ENCODE peak calls at places on chromosomes 3 and 15, in five cellular contexts. I, X, F, A and T are unnamed samples.

GRCh38 chr3:105907790-105908189 is 39.0 kb upstream of the CBLB start:
- DNase-seq in I (peak; percentile 14), X (no peak), F (no peak), A (no peak), T (peak; percentile 47)

GRCh38 chr3:197749601-197750395 is at the start of gene FYTTD1:
- DNase-seq in I (peak; percentile 86), X (peak; percentile 77), F (peak; percentile 97), A (peak; percentile 84), T (peak; percentile 88)

GRCh38 chr15:74340139-74340538 is 27.3 kb downstream of the CYP11A1 start:
- DNase-seq in I (no peak), X (no peak), F (peak; percentile 44), A (no peak), T (peak; percentile 29)

GRCh38 chr3:127590282-127590592 is 296 bp downstream of the TPRA1 start:
- DNase-seq in I (no peak), X (no peak), F (no peak), A (no peak), T (no peak)

GRCh38 chr3:13621381-13622221 is 72.7 kb downstream of the FBLN2 start:
- DNase-seq in I (no peak), X (no peak), F (peak; percentile 18), A (no peak), T (no peak)

GRCh38 chr3:61580982-61581654 is 19.7 kb downstream of the PTPRG start:
- DNase-seq in I (no peak), X (no peak), F (no peak), A (no peak), T (no peak)

GRCh38 chr3:141405025-141405424 is 36.7 kb downstream of the ZBTB38 start:
- DNase-seq in I (peak; percentile 65), X (no peak), F (peak; percentile 77), A (peak; percentile 82), T (peak; percentile 82)

GRCh38 chr3:114144909-114145688 is 33.8 kb downstream of the DRD3 start:
- DNase-seq in I (peak; percentile 95), X (no peak), F (peak; percentile 95), A (peak; percentile 94), T (peak; percentile 93)

GRCh38 chr15:40441736-40442531 is 1.2 kb downstream of the BAHD1 start:
- DNase-seq in I (no peak), X (no peak), F (peak; percentile 45), A (no peak), T (no peak)

GRCh38 chr15:92079047-92079446 is 225.5 kb downstream of the SLCO3A1 start:
- DNase-seq in I (no peak), X (no peak), F (no peak), A (no peak), T (peak; percentile 22)

GRCh38 chr15:64460737-64461576 is 579 bp downstream of the ZNF609 start:
- DNase-seq in I (peak; percentile 86), X (peak; percentile 84), F (peak; percentile 90), A (peak; percentile 81), T (peak; percentile 83)

GRCh38 chr3:156044634-156044975 is 75.8 kb upstream of the KCNAB1 start:
- DNase-seq in I (no peak), X (no peak), F (no peak), A (no peak), T (no peak)

GRCh38 chr3:135736740-135737139 is 228.8 kb upstream of the PPP2R3A start:
- DNase-seq in I (no peak), X (no peak), F (no peak), A (peak; percentile 5), T (no peak)

GRCh38 chr3:98778852-98779379 is 15.8 kb downstream of the ST3GAL6 start:
- DNase-seq in I (peak; percentile 99), X (no peak), F (peak; percentile 77), A (peak; percentile 95), T (peak; percentile 99)

GRCh38 chr15:62469874-62470688 is 305.0 kb upstream of the C2CD4B start:
- DNase-seq in I (peak; percentile 36), X (no peak), F (peak; percentile 87), A (peak; percentile 90), T (peak; percentile 77)

GRCh38 chr15:29638781-29639180 is 183.5 kb downstream of the TJP1 start:
- DNase-seq in I (peak; percentile 27), X (no peak), F (no peak), A (peak; percentile 14), T (no peak)

GRCh38 chr3:143634991-143635390 is 213.3 kb downstream of the SLC9A9 start:
- DNase-seq in I (no peak), X (no peak), F (no peak), A (no peak), T (no peak)

GRCh38 chr3:31729573-31729972 is 196.8 kb downstream of the STT3B start:
- DNase-seq in I (no peak), X (no peak), F (no peak), A (no peak), T (no peak)

GRCh38 chr15:39919740-39920509 is at the start of gene GPR176:
- DNase-seq in I (peak; percentile 71), X (peak; percentile 30), F (peak; percentile 97), A (peak; percentile 84), T (peak; percentile 86)

GRCh38 chr15:50791537-50791885 is 26.0 kb upstream of the SPPL2A start:
- DNase-seq in I (no peak), X (no peak), F (no peak), A (no peak), T (no peak)

GRCh38 chr3:18438586-18438985 is 13.4 kb upstream of the SATB1 start:
- DNase-seq in I (no peak), X (no peak), F (no peak), A (no peak), T (no peak)

GRCh38 chr15:81752974-81753373 is 292.8 kb downstream of the MEX3B start:
- DNase-seq in I (peak; percentile 3), X (no peak), F (no peak), A (no peak), T (no peak)

GRCh38 chr15:99476413-99477222 is 89.2 kb upstream of the MEF2A start:
- DNase-seq in I (peak; percentile 97), X (peak; percentile 85), F (peak; percentile 97), A (peak; percentile 100), T (peak; percentile 98)

GRCh38 chr3:33006081-33006480 is 54.6 kb downstream of the CCR4 start:
- DNase-seq in I (no peak), X (no peak), F (no peak), A (no peak), T (no peak)

GRCh38 chr3:51966016-51966415 is 1.2 kb downstream of the PCBP4 start:
- DNase-seq in I (no peak), X (no peak), F (no peak), A (no peak), T (no peak)
- H3K4me3 ChIP-seq in I (no peak overlapping the region), X (no peak overlapping the region), F (peak overlapping the region; percentile 68), A (no peak overlapping the region), T (no peak overlapping the region)

DNA sequence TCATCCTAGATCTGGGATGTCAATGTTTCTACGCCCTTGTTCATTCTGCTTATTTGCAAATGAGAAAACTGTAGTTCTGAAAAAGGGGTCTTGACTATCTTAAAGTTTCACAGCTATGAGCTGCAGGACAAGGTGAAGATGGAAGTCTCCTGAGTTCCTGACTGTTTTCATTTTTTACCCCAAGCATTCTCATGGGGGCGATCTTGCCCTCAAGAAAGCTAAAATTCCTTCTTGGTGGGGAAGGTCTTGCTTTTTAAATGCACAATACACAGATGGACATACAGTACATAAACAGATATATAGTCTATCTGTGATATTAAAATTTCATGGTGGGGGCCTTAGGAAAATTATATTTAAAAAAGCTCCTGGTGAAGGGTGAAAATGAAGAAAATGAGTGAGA is 32.4 kb downstream of the MASP1 start:
- DNase-seq in I (no peak), X (no peak), F (no peak), A (no peak), T (no peak)
- TF ChIP-seq CTCF in I (peak; percentile 20), X (no peak), F (no peak), A (no peak), T (no peak)

DNA sequence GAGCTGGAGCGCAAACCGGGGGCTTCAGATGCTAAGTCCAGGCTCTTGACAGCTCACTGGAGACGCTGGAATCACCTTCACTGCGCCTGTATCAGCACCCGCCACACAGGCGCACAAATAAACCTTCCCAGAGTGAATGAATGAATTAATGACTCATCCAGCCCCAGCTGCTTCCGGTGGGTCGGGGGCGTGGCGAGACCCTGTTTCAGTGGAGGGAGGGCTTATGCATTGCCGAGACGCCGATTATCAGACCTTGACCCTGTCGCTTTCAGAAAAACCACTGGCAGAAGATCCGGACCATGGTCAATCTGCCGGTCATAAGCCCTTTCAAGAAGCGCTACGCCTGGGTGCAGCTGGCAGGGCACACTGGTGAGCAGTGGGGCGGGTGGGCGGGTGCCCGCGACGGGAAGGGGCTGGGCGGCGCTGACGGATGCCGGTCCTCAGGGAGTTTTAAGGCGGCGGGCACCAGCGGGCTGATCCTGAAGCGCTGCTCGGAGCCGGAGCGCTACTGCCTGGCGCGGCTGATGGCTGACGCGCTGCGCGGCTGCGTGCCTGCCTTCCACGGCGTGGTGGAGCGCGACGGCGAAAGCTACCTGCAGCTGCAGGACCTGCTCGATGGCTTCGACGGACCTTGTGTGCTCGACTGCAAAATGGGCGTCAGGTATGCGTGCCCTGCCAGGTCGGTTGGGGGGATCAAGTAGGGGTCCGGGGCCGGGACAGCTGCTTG is 7.7 kb downstream of the ITPKA start:
- DNase-seq in I (no peak), X (no peak), F (peak; percentile 65), A (peak; percentile 44), T (no peak)
- H3K4me3 ChIP-seq in I (peak overlapping the region; percentile 17), X (no peak overlapping the region), F (no peak overlapping the region), A (peak overlapping the region; percentile 7), T (peak overlapping the region; percentile 33)

GRCh38 chr3:38136807-38137614 is at the start of gene ACAA1:
- DNase-seq in I (peak; percentile 99), X (peak; percentile 97), F (peak; percentile 100), A (peak; percentile 98), T (peak; percentile 99)

GRCh38 chr3:38138347-38139190 is at the start of gene MYD88:
- DNase-seq in I (peak; percentile 59), X (peak; percentile 55), F (peak; percentile 86), A (peak; percentile 51), T (peak; percentile 56)

GRCh38 chr3:38139191-38139590 is 730 bp downstream of the MYD88 start:
- DNase-seq in I (peak; percentile 25), X (no peak), F (peak; percentile 28), A (no peak), T (no peak)

GRCh38 chr3:38136272-38136806 is 588 bp downstream of the ACAA1 start:
- DNase-seq in I (peak; percentile 27), X (no peak), F (peak; percentile 68), A (peak; percentile 54), T (peak; percentile 40)

DNA sequence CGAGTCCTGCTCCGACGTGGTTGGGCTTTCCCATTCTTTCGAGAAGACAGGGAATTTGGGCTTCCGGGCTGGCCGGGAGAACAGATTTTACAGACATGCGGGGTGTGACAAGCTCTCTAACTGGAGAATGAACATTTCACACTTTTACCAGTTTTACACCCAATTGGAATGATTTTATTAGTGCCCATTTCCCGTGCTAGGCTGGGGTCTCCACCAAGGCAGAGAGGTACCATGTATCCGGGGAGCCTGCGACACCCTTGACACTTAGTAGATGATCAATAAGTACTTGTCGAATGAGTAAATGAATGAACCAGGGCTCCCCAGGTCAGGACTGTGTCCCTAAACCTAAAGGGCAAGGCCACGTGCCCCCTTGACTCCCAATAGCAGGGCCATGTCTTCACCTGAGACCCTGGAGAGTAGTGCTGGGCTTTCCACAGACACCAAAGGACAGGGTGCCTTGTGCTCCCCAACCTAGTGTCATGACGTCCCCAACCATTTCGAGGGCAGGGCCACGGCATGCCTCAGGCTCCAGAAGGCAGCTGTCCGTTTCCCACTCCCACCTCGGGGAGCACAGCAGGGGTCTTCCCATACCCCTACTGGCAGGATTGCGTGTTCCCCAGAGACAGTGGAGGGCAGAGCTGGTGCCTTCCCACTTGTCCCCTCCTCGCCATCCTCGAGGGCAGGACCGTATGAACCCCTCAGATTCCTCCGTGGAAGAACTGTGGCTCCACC is 680 bp upstream of the MYD88 start:
- DNase-seq in I (peak; percentile 12), X (no peak), F (peak; percentile 34), A (no peak), T (no peak)
- TF ChIP-seq CTCF in I (peak; percentile 38), X (no peak), F (no peak), A (no peak), T (no peak)